ENCODE peak calls at places on chromosomes 2 and 18, in four cellular contexts. M is mesothelial cell of epicardium, V is mammary epithelial cell, C is mucosa of descending colon. E is an unnamed sample.

GRCh38 chr2:223860809-223861738 is 23.7 kb upstream of the AP1S3 start:
- DNase-seq in M (no peak), C (no peak), V (peak), E (no peak)

GRCh38 chr2:183229386-183229785 is 105.1 kb downstream of the NUP35 start:
- DNase-seq in V (peak), C (no peak), M (no peak), E (no peak)

GRCh38 chr2:164917296-164917903 is 37.9 kb downstream of the SLC38A11 start:
- DNase-seq in V (peak), C (no peak), M (no peak), E (no peak)

GRCh38 chr2:85580206-85580605 is 2.8 kb downstream of the VAMP8 start:
- DNase-seq in M (no peak), C (peak), V (no peak), E (no peak)

GRCh38 chr2:239629936-239630617 is 229.3 kb upstream of the HDAC4 start:
- DNase-seq in V (no peak), C (no peak), M (no peak), E (no peak)

GRCh38 chr2:128324008-128324896 is 5.6 kb upstream of the HS6ST1 start:
- DNase-seq in M (no peak), V (no peak), C (no peak), E (no peak)

GRCh38 chr2:82998770-82999169 is 1460.3 kb downstream of the SUCLG1 start:
- DNase-seq in C (no peak), M (no peak), V (no peak), E (no peak)

GRCh38 chr2:10659898-10660568 is 29.7 kb downstream of the NOL10 start:
- DNase-seq in C (no peak), M (no peak), V (peak), E (no peak)

GRCh38 chr2:3430211-3430610 is 50.7 kb downstream of the TRAPPC12 start:
- DNase-seq in M (no peak), V (no peak), C (no peak), E (no peak)

GRCh38 chr2:71453404-71454220 is at the start of gene DYSF:
- DNase-seq in C (peak), M (peak), V (peak), E (no peak)

GRCh38 chr2:43438858-43439655 is 156.8 kb downstream of the THADA start:
- DNase-seq in C (no peak), V (no peak), M (no peak), E (no peak)

GRCh38 chr2:47187124-47187523 is 32.0 kb upstream of the STPG4 start:
- DNase-seq in V (no peak), C (no peak), M (no peak), E (no peak)

GRCh38 chr18:36899289-36899688 is 70.4 kb downstream of the KIAA1328 start:
- DNase-seq in C (no peak), M (no peak), V (peak), E (no peak)

GRCh38 chr2:127859712-127860085 is 1.7 kb upstream of the POLR2D start:
- DNase-seq in M (peak), C (peak), V (peak), E (peak)

GRCh38 chr2:141109633-141110032 is 1021.2 kb downstream of the LRP1B start:
- DNase-seq in M (no peak), V (no peak), C (no peak), E (no peak)

GRCh38 chr2:17181051-17181450 is 337.2 kb downstream of the RAD51AP2 start:
- DNase-seq in M (no peak), V (no peak), C (no peak), E (no peak)

GRCh38 chr2:17184512-17184911 is 333.7 kb downstream of the RAD51AP2 start:
- DNase-seq in M (no peak), C (no peak), V (no peak), E (no peak)

GRCh38 chr2:17179145-17179808 is 339.0 kb downstream of the RAD51AP2 start:
- DNase-seq in V (peak), M (no peak), C (no peak), E (no peak)

GRCh38 chr2:17177094-17177493 is 341.1 kb downstream of the RAD51AP2 start:
- DNase-seq in V (no peak), M (no peak), C (no peak), E (no peak)

DNA sequence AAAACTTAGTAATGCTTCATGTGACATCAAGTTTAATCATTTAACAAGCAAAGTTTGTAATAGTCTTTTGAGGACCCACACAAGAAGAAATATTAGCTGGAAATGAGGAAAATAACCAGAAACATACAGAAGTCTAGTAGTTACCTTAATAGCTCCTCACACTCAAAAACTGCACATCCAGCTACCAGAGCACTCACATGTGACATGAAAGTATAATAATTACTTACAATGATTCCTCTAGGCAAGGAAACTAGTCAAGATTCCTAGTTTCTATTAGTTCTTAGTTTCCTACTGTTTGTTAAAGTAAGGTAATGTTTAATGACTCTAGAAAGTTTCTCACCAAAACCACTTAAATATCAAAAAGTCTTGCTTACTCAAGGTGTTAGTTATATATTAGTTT is 335.8 kb downstream of the RAD51AP2 start:
- DNase-seq in C (no peak), V (no peak), M (no peak), E (no peak)
- TF ChIP-seq CTCF in C (no peak), V (no peak), M (no peak), E (no peak)

DNA sequence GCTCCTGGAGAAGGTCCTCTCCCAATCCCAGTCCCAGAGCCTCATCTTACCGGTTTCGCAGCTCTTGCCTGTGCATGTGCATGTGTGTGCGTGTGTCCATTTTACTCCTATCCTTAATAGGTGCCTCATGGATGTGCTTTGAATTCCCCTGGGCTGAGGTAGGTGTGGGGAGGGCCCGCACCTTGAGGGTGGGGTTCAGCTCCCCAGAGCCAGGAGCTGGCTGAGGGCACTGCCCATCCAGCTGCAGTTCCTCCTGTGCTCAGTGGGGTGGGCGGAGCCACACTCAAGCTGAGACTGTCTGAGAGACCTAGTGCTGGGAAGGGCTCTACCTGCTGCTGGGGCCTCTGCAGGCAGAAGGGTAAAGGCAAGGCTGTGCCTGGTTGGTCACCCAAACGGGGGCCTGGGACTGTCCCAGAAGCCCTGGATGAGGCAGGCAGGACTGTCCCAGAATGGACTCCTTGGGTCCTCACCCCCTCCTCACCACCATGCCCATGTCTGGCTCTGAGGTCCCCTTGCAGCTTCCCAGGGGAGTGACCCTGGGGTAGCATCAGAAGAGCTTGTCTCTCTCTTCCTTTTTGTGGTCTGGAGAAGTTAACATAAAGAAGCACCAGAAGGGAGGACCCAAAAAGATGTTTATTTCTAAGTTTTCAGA is 8.9 kb downstream of the GDF7 start:
- DNase-seq in V (no peak), M (no peak), C (peak), E (peak)
- TF ChIP-seq CTCF in V (no peak), M (no peak), C (no peak), E (no peak)

DNA sequence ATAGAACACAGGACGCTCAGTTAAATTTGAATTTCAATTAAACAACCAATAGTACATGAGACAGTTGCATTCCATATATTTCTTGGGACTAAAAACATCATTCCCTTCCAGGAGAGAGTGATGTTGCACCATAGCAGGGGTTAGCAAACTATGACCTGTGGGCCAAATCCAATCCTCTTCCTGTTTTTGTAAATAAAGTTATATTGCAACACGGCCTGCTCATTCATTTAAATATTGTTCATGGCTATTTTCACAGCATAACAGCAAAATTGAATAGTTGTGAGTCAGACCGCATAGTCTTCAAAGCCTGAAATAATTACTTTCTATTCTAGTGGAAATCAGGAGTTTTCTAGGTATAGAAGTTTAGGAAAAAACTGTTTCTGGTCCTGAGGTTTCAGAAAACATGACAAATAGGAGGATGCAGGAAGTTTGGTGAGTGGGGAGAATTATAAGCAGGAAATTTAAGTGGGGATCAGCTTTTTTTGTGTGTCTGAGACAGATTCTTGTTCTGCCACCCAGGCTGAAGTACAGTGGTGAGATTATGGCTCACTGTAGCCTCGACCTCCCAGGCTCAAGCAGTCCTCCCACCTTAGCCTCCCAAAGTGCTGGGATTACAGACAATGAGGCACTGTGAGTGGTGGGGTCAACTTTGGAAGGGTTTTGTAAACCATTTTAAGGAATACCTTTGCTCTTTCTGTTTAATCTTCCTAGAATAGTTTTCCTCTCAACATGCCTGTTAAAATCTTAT is 131.5 kb downstream of the SOCS6 start:
- DNase-seq in V (no peak), C (no peak), M (no peak), E (no peak)
- TF ChIP-seq CTCF in V (no peak), C (no peak), M (no peak), E (no peak)

DNA sequence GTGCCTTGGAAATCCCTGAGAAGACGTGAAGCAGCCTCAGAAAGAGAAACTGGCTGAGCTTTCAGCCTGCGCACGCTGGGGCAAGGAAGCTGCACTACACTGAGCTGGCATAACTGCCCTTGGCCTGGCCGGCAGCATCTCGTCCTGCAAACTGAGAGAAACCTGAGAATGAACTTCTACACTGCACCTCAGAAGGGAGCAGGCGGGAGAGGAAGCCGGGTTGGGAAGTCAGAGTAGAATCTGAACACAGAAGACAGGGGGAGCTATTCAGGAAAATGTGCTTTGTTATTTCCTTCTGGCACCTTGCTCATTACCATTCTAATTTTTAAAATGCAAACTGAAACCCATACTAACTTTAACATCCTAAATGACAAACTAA is 70.9 kb downstream of the ZEB2 start:
- DNase-seq in M (no peak), V (no peak), C (no peak), E (no peak)
- TF ChIP-seq CTCF in M (no peak), V (peak), C (no peak), E (no peak)

GRCh38 chr2:167380094-167380493 is 491.8 kb downstream of the XIRP2 start:
- DNase-seq in V (no peak), C (no peak), M (no peak), E (no peak)
- TF ChIP-seq CTCF in V (no peak), C (no peak), M (no peak), E (no peak)

GRCh38 chr2:73323551-73323950 is 30.2 kb upstream of the EGR4 start:
- DNase-seq in C (no peak), M (no peak), V (no peak), E (no peak)

DNA sequence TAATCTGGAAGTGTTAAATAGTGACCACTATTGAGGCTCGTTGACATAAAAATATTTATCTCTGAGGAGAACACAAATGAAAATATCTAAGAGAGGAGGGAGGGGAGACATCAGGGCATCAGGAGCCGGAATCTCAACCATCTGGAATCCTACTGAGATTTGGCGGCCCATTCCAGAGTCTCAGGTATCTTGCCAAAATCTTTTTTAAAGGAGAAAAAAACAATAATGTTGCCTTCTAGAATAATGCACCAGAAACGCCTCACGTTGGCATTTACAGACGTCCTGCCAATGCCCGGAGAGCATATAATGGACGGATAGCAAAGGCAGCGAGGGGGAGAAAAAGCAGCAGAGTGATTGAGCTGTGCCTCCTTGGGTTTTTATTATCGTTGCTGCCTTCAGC is 30.8 kb upstream of the EGR4 start:
- DNase-seq in V (no peak), C (no peak), M (no peak), E (no peak)
- TF ChIP-seq CTCF in V (no peak), C (no peak), M (no peak), E (no peak)

DNA sequence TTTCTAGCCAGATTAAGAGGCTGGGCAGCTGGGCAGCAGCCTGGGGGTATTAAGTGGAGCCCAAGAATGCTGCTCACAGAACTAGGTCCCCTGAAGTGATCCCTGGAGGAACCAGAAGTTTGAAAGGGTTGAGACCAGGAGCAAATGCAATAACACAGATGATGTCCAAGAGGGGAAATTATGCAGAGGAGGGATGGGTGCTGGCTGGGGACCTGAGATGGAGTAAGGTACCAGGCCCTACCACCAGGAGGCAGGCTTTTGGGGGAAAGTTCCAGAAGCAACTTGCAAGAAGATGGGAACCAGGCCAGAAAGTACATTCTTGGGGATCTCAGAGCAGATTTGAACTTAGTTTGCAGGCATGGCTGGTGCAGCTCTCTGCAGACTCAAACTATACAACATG is 175.1 kb downstream of the NCK2 start:
- DNase-seq in M (no peak), V (peak), C (no peak), E (no peak)
- TF ChIP-seq CTCF in M (peak), V (peak), C (peak), E (no peak)

GRCh38 chr18:48926420-48926857 is 24.3 kb downstream of the SMAD7 start:
- DNase-seq in V (no peak), M (no peak), C (peak), E (no peak)
- TF ChIP-seq CTCF in V (no peak), M (no peak), C (no peak), E (no peak)